ENCODE peak calls at places on chromosome 4, in seven cellular contexts. One of them, this sample, is unnamed.

GRCh38 chr4:11138964-11139363 is 289.7 kb downstream of the HS3ST1 start:
- DNase-seq in lower lobe of right lung: no peak
- DNase-seq in cardiac muscle cell: no peak
- DNase-seq in IMR-90: no peak
- DNase-seq in GM23338: no peak
- DNase-seq in GM06990: no peak
- DNase-seq in PC-3: no peak
- DNase-seq in this sample: no peak

GRCh38 chr4:8078610-8079015 is 80.0 kb downstream of the ABLIM2 start:
- DNase-seq in lower lobe of right lung: no peak
- DNase-seq in cardiac muscle cell: no peak
- DNase-seq in IMR-90: no peak
- DNase-seq in GM23338: no peak
- DNase-seq in GM06990: no peak
- DNase-seq in PC-3: no peak
- DNase-seq in this sample: no peak

GRCh38 chr4:156615066-156615514 is 356.5 kb downstream of the PDGFC start:
- DNase-seq in lower lobe of right lung: no peak
- DNase-seq in cardiac muscle cell: no peak
- DNase-seq in IMR-90: peak; percentile 92
- DNase-seq in GM23338: no peak
- DNase-seq in GM06990: no peak
- DNase-seq in PC-3: no peak
- DNase-seq in this sample: no peak

GRCh38 chr4:185115827-185116232 is 27.2 kb upstream of the SLC25A4 start:
- DNase-seq in lower lobe of right lung: no peak
- DNase-seq in cardiac muscle cell: peak; percentile 95
- DNase-seq in IMR-90: peak; percentile 94
- DNase-seq in GM23338: peak; percentile 88
- DNase-seq in GM06990: no peak
- DNase-seq in PC-3: no peak
- DNase-seq in this sample: peak; percentile 91

GRCh38 chr4:181823183-181823582 is 420.0 kb upstream of the TENM3 start:
- DNase-seq in lower lobe of right lung: no peak
- DNase-seq in cardiac muscle cell: no peak
- DNase-seq in IMR-90: no peak
- DNase-seq in GM23338: peak; percentile 52
- DNase-seq in GM06990: no peak
- DNase-seq in PC-3: no peak
- DNase-seq in this sample: no peak

GRCh38 chr4:111781611-111782010 is 363.6 kb upstream of the FAM241A start:
- DNase-seq in lower lobe of right lung: no peak
- DNase-seq in cardiac muscle cell: no peak
- DNase-seq in IMR-90: no peak
- DNase-seq in GM23338: no peak
- DNase-seq in GM06990: no peak
- DNase-seq in PC-3: peak; percentile 64
- DNase-seq in this sample: no peak

GRCh38 chr4:137641554-137641953 is 109.3 kb upstream of the PCDH18 start:
- DNase-seq in lower lobe of right lung: no peak
- DNase-seq in cardiac muscle cell: no peak
- DNase-seq in IMR-90: no peak
- DNase-seq in GM23338: no peak
- DNase-seq in GM06990: no peak
- DNase-seq in PC-3: no peak
- DNase-seq in this sample: no peak

GRCh38 chr4:185773419-185773818 is 38.6 kb downstream of the SORBS2 start:
- DNase-seq in lower lobe of right lung: peak; percentile 67
- DNase-seq in cardiac muscle cell: peak; percentile 66
- DNase-seq in IMR-90: no peak
- DNase-seq in GM23338: peak; percentile 33
- DNase-seq in GM06990: no peak
- DNase-seq in PC-3: no peak
- DNase-seq in this sample: no peak

GRCh38 chr4:19178835-19179234 is 1072.9 kb upstream of the SLIT2 start:
- DNase-seq in lower lobe of right lung: no peak
- DNase-seq in cardiac muscle cell: no peak
- DNase-seq in IMR-90: no peak
- DNase-seq in GM23338: no peak
- DNase-seq in GM06990: no peak
- DNase-seq in PC-3: no peak
- DNase-seq in this sample: no peak

GRCh38 chr4:173517781-173518371 is 12.2 kb downstream of the HAND2 start:
- DNase-seq in lower lobe of right lung: no peak
- DNase-seq in cardiac muscle cell: peak; percentile 87
- DNase-seq in IMR-90: no peak
- DNase-seq in GM23338: peak; percentile 86
- DNase-seq in GM06990: no peak
- DNase-seq in PC-3: no peak
- DNase-seq in this sample: peak; percentile 69

GRCh38 chr4:73707918-73708577 is 32.3 kb upstream of the CXCL8 start:
- DNase-seq in lower lobe of right lung: peak; percentile 53
- DNase-seq in cardiac muscle cell: peak; percentile 25
- DNase-seq in IMR-90: peak; percentile 95
- DNase-seq in GM23338: no peak
- DNase-seq in GM06990: no peak
- DNase-seq in PC-3: peak; percentile 99
- DNase-seq in this sample: no peak

GRCh38 chr4:57691370-57691769 is 581.2 kb upstream of the IGFBP7 start:
- DNase-seq in lower lobe of right lung: no peak
- DNase-seq in cardiac muscle cell: no peak
- DNase-seq in IMR-90: no peak
- DNase-seq in GM23338: no peak
- DNase-seq in GM06990: no peak
- DNase-seq in PC-3: no peak
- DNase-seq in this sample: no peak

GRCh38 chr4:288891-289290 is 16.4 kb downstream of the ZNF732 start:
- DNase-seq in lower lobe of right lung: no peak
- DNase-seq in cardiac muscle cell: no peak
- DNase-seq in IMR-90: no peak
- DNase-seq in GM23338: no peak
- DNase-seq in GM06990: no peak
- DNase-seq in PC-3: peak; percentile 2
- DNase-seq in this sample: no peak

GRCh38 chr4:7332216-7333023 is 102.3 kb downstream of the PSAPL1 start:
- DNase-seq in lower lobe of right lung: peak; percentile 25
- DNase-seq in cardiac muscle cell: no peak
- DNase-seq in IMR-90: peak; percentile 71
- DNase-seq in GM23338: no peak
- DNase-seq in GM06990: no peak
- DNase-seq in PC-3: no peak
- DNase-seq in this sample: no peak

GRCh38 chr4:169906821-169907220 is 119.4 kb downstream of the MFAP3L start:
- DNase-seq in lower lobe of right lung: no peak
- DNase-seq in cardiac muscle cell: no peak
- DNase-seq in IMR-90: no peak
- DNase-seq in GM23338: no peak
- DNase-seq in GM06990: no peak
- DNase-seq in PC-3: no peak
- DNase-seq in this sample: no peak

GRCh38 chr4:47031011-47031678 is at the start of gene GABRB1:
- DNase-seq in lower lobe of right lung: peak; percentile 63
- DNase-seq in cardiac muscle cell: peak; percentile 72
- DNase-seq in IMR-90: peak; percentile 61
- DNase-seq in GM23338: peak; percentile 76
- DNase-seq in GM06990: peak; percentile 9
- DNase-seq in PC-3: no peak
- DNase-seq in this sample: peak; percentile 74

GRCh38 chr4:3494501-3494900 is 31.4 kb downstream of the DOK7 start:
- DNase-seq in lower lobe of right lung: no peak
- DNase-seq in cardiac muscle cell: peak; percentile 31
- DNase-seq in IMR-90: no peak
- DNase-seq in GM23338: no peak
- DNase-seq in GM06990: no peak
- DNase-seq in PC-3: no peak
- DNase-seq in this sample: no peak

GRCh38 chr4:9962611-9963314 is 58.5 kb downstream of the SLC2A9 start:
- DNase-seq in lower lobe of right lung: no peak
- DNase-seq in cardiac muscle cell: no peak
- DNase-seq in IMR-90: no peak
- DNase-seq in GM23338: no peak
- DNase-seq in GM06990: no peak
- DNase-seq in PC-3: no peak
- DNase-seq in this sample: no peak

GRCh38 chr4:56183344-56183959 is 203.8 kb downstream of the AASDH start:
- DNase-seq in lower lobe of right lung: no peak
- DNase-seq in cardiac muscle cell: no peak
- DNase-seq in IMR-90: no peak
- DNase-seq in GM23338: peak; percentile 38
- DNase-seq in GM06990: peak; percentile 21
- DNase-seq in PC-3: no peak
- DNase-seq in this sample: no peak

GRCh38 chr4:1970926-1971325 is 37.8 kb downstream of the NELFA start:
- DNase-seq in lower lobe of right lung: no peak
- DNase-seq in cardiac muscle cell: no peak
- DNase-seq in IMR-90: no peak
- DNase-seq in GM23338: no peak
- DNase-seq in GM06990: no peak
- DNase-seq in PC-3: no peak
- DNase-seq in this sample: no peak
- H3K36me3 ChIP-seq in lower lobe of right lung: peaks cover 59% of the 10 kb centered on the region
- H3K36me3 ChIP-seq in cardiac muscle cell: peaks cover 23% of the 10 kb centered on the region
- H3K36me3 ChIP-seq in IMR-90: peaks cover 34% of the 10 kb centered on the region
- H3K36me3 ChIP-seq in GM23338: peaks cover 4% of the 10 kb centered on the region
- H3K36me3 ChIP-seq in GM06990: peaks cover 29% of the 10 kb centered on the region
- H3K36me3 ChIP-seq in PC-3: peaks cover 7% of the 10 kb centered on the region
- H3K36me3 ChIP-seq in this sample: peaks cover 77% of the 10 kb centered on the region

DNA sequence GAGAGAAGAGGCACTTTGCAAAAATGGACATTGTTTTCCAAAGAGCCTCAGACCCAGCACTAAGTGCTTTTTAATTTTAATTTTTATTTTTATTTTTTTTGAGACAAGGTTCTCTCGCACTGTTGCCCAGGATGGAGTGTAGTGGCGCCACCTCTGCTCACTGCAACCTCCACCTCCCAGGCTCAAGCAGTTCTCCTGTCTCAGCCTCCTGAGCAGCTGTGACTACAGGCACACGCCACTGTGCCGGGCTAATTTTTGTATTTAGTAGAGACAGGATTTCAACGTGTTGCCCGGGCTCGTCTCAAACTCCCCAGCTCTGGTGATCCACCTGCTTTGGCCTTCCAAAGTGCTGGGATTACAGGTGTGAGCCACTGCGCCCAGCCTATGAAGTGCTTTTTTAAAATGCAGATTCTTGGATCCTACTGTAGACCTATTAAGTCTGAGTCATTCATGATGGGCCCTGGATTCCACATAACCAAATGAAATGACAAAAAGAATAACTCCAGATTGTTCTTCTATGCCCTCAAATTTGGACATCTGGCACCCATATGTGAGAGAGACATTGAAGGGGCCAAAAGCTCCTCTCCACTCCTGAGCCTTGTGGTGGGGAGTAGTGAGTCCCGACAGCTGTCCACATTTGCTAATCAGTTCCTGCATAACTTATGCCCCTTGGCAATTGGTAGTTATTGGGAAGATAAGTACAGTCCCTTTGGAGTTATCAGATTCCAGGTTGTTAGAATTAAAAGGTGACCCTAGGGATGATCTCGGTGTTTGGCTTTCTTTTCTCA is 3.6 kb downstream of the NOCT start:
- DNase-seq in lower lobe of right lung: no peak
- DNase-seq in cardiac muscle cell: no peak
- DNase-seq in IMR-90: peak; percentile 85
- DNase-seq in GM23338: no peak
- DNase-seq in GM06990: no peak
- DNase-seq in PC-3: no peak
- DNase-seq in this sample: peak; percentile 33
- H3K4me3 ChIP-seq in lower lobe of right lung: no peak overlapping the region
- H3K4me3 ChIP-seq in cardiac muscle cell: no peak overlapping the region
- H3K4me3 ChIP-seq in IMR-90: no peak overlapping the region
- H3K4me3 ChIP-seq in GM23338: peak overlapping the region; percentile 77
- H3K4me3 ChIP-seq in GM06990: no peak overlapping the region
- H3K4me3 ChIP-seq in PC-3: peak overlapping the region; percentile 64
- H3K4me3 ChIP-seq in this sample: peak overlapping the region; percentile 92

GRCh38 chr4:14178421-14178820 is 550.9 kb upstream of the BOD1L1 start:
- DNase-seq in lower lobe of right lung: no peak
- DNase-seq in cardiac muscle cell: no peak
- DNase-seq in IMR-90: peak; percentile 57
- DNase-seq in GM23338: peak; percentile 31
- DNase-seq in GM06990: peak; percentile 41
- DNase-seq in PC-3: peak; percentile 68
- DNase-seq in this sample: no peak

GRCh38 chr4:14177987-14178386 is 550.5 kb upstream of the BOD1L1 start:
- DNase-seq in lower lobe of right lung: no peak
- DNase-seq in cardiac muscle cell: no peak
- DNase-seq in IMR-90: no peak
- DNase-seq in GM23338: no peak
- DNase-seq in GM06990: peak; percentile 60
- DNase-seq in PC-3: no peak
- DNase-seq in this sample: no peak

GRCh38 chr4:14180166-14180565 is 552.6 kb upstream of the BOD1L1 start:
- DNase-seq in lower lobe of right lung: no peak
- DNase-seq in cardiac muscle cell: no peak
- DNase-seq in IMR-90: no peak
- DNase-seq in GM23338: no peak
- DNase-seq in GM06990: no peak
- DNase-seq in PC-3: no peak
- DNase-seq in this sample: no peak

GRCh38 chr4:14180983-14181601 is 553.6 kb upstream of the BOD1L1 start:
- DNase-seq in lower lobe of right lung: no peak
- DNase-seq in cardiac muscle cell: no peak
- DNase-seq in IMR-90: peak; percentile 14
- DNase-seq in GM23338: no peak
- DNase-seq in GM06990: no peak
- DNase-seq in PC-3: peak; percentile 91
- DNase-seq in this sample: no peak

DNA sequence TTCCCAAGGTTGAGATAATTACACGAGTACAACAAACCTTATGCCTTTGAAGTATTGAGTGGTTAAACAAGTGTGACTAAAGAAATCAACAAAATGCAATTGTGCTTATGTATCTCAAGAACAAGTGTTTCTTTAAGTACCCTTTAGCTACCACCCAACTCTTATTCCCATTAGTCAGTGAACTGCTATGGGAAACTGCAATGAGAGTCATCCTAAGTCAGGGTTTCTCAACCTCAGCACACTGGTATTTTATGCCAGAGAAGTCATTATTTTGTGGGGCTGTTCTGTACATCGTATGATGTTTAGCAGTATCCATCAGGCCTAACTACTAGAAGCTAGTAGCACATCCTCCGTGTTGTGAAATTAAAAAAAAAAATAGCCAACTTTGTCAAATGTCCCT is 549.1 kb upstream of the BOD1L1 start:
- DNase-seq in lower lobe of right lung: no peak
- DNase-seq in cardiac muscle cell: no peak
- DNase-seq in IMR-90: peak; percentile 49
- DNase-seq in GM23338: no peak
- DNase-seq in GM06990: no peak
- DNase-seq in PC-3: no peak
- DNase-seq in this sample: no peak
- H3K36me3 ChIP-seq in lower lobe of right lung: no peaks in the 10 kb centered on the region
- H3K36me3 ChIP-seq in cardiac muscle cell: no peaks in the 10 kb centered on the region
- H3K36me3 ChIP-seq in IMR-90: no peaks in the 10 kb centered on the region
- H3K36me3 ChIP-seq in GM23338: no peaks in the 10 kb centered on the region
- H3K36me3 ChIP-seq in GM06990: no peaks in the 10 kb centered on the region
- H3K36me3 ChIP-seq in PC-3: no peaks in the 10 kb centered on the region
- H3K36me3 ChIP-seq in this sample: no peaks in the 10 kb centered on the region

DNA sequence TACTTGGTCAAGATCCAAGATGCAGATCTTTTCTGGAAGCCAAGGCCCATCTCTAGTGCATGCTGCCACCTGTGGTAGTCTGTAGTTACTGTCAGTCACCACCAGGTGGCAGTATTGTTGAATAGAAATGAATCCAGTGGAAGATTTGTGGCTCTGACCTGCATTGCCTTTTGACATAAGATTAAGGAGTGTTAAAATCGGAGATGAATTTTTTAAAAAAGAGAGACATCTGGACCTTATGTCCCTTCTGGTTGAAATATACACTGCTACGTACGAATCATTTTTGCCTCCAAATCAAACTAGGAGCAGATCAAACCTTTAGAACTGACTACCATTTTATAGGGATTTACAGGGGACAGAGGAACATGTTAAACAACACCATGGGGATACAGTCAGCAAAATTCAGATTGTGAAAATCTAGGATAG is 46.9 kb upstream of the RHOH start:
- DNase-seq in lower lobe of right lung: no peak
- DNase-seq in cardiac muscle cell: peak; percentile 57
- DNase-seq in IMR-90: peak; percentile 67
- DNase-seq in GM23338: peak; percentile 88
- DNase-seq in GM06990: peak; percentile 59
- DNase-seq in PC-3: peak; percentile 86
- DNase-seq in this sample: peak; percentile 62
- H3K4me3 ChIP-seq in lower lobe of right lung: no peak overlapping the region
- H3K4me3 ChIP-seq in cardiac muscle cell: no peak overlapping the region
- H3K4me3 ChIP-seq in IMR-90: no peak overlapping the region
- H3K4me3 ChIP-seq in GM23338: no peak overlapping the region
- H3K4me3 ChIP-seq in GM06990: no peak overlapping the region
- H3K4me3 ChIP-seq in PC-3: no peak overlapping the region
- H3K4me3 ChIP-seq in this sample: no peak overlapping the region